ENCODE peak calls at places on chromosomes 2 and 18, in eight cellular contexts. B, N, A, P, O, Y, I and U are unnamed samples.

GRCh38 chr2:105737980-105738657 is 6.6 kb upstream of the NCK2 start:
- DNase-seq in B (no peak), N (no peak), A (no peak), P (no peak), O (peak; percentile 18), Y (no peak), I (no peak), U (no peak)

GRCh38 chr2:226772389-226773179 is 27.0 kb downstream of the IRS1 start:
- DNase-seq in B (peak; percentile 64), N (no peak), A (no peak), P (peak; percentile 53), O (peak; percentile 36), Y (peak; percentile 88), I (no peak), U (no peak)

GRCh38 chr18:32158108-32158624 is 31.7 kb upstream of the MEP1B start:
- DNase-seq in B (peak; percentile 75), N (peak; percentile 87), A (peak; percentile 77), P (peak; percentile 92), O (peak; percentile 90), Y (peak; percentile 85), I (no peak), U (peak; percentile 69)

GRCh38 chr2:46669996-46670793 is 190.8 kb downstream of the TMEM247 start:
- DNase-seq in B (no peak), N (no peak), A (peak; percentile 68), P (peak; percentile 70), O (peak; percentile 51), Y (no peak), I (no peak), U (no peak)

GRCh38 chr2:209547726-209548125 is 123.9 kb downstream of the MAP2 start:
- DNase-seq in B (no peak), N (no peak), A (no peak), P (no peak), O (no peak), Y (no peak), I (no peak), U (no peak)

GRCh38 chr2:126825306-126825705 is 73.4 kb upstream of the TEX51 start:
- DNase-seq in B (no peak), N (no peak), A (no peak), P (no peak), O (no peak), Y (no peak), I (no peak), U (no peak)

GRCh38 chr18:69616114-69616513 is 215.4 kb downstream of the DOK6 start:
- DNase-seq in B (no peak), N (no peak), A (no peak), P (no peak), O (no peak), Y (no peak), I (no peak), U (no peak)

GRCh38 chr2:163467206-163467605 is 268.6 kb downstream of the FIGN start:
- DNase-seq in B (no peak), N (no peak), A (no peak), P (no peak), O (no peak), Y (no peak), I (no peak), U (no peak)

GRCh38 chr2:19576411-19576810 is 218.0 kb upstream of the OSR1 start:
- DNase-seq in B (no peak), N (no peak), A (no peak), P (no peak), O (no peak), Y (no peak), I (no peak), U (no peak)

GRCh38 chr2:73925853-73926492 is 707 bp upstream of the DGUOK start:
- DNase-seq in B (no peak), N (no peak), A (no peak), P (no peak), O (no peak), Y (peak; percentile 18), I (no peak), U (no peak)

GRCh38 chr2:160345102-160345501 is 145.0 kb upstream of the ITGB6 start:
- DNase-seq in B (no peak), N (no peak), A (no peak), P (no peak), O (no peak), Y (no peak), I (no peak), U (no peak)

GRCh38 chr18:54964741-54965140 is 5.5 kb upstream of the CCDC68 start:
- DNase-seq in B (no peak), N (no peak), A (no peak), P (peak; percentile 72), O (no peak), Y (no peak), I (no peak), U (no peak)

GRCh38 chr2:240513544-240514287 is 44.1 kb downstream of the ANKMY1 start:
- DNase-seq in B (peak; percentile 96), N (peak; percentile 85), A (peak; percentile 89), P (peak; percentile 85), O (peak; percentile 73), Y (peak; percentile 92), I (peak; percentile 52), U (peak; percentile 78)

GRCh38 chr2:127256381-127256780 is 36.3 kb upstream of the CYP27C1 start:
- DNase-seq in B (no peak), N (no peak), A (no peak), P (no peak), O (no peak), Y (no peak), I (no peak), U (no peak)

GRCh38 chr18:32714571-32715148 is 58.2 kb downstream of the KLHL14 start:
- DNase-seq in B (peak; percentile 42), N (no peak), A (peak; percentile 10), P (peak; percentile 70), O (peak; percentile 78), Y (peak; percentile 68), I (no peak), U (peak; percentile 47)

GRCh38 chr18:41989508-41989907 is 34.5 kb downstream of the PIK3C3 start:
- DNase-seq in B (no peak), N (no peak), A (no peak), P (no peak), O (no peak), Y (no peak), I (no peak), U (no peak)
- TF ChIP-seq CTCF in B (no peak), N (no peak), A (no peak), P (no peak), O (no peak), Y (no peak), I (no peak), U (no peak)

GRCh38 chr2:31413876-31414550 is 529 bp downstream of the XDH start:
- DNase-seq in B (no peak), N (no peak), A (no peak), P (no peak), O (no peak), Y (no peak), I (no peak), U (no peak)
- TF ChIP-seq CTCF in B (no peak), N (no peak), A (peak; percentile 57), P (peak; percentile 6), O (no peak), Y (peak; percentile 11), I (no peak), U (peak; percentile 57)

GRCh38 chr2:12498286-12498685 is 218.4 kb upstream of the TRIB2 start:
- DNase-seq in B (no peak), N (no peak), A (no peak), P (no peak), O (no peak), Y (no peak), I (no peak), U (no peak)
- TF ChIP-seq CTCF in B (no peak), N (no peak), A (no peak), P (no peak), O (no peak), Y (no peak), I (no peak), U (no peak)

GRCh38 chr18:79379251-79379905 is 16.4 kb upstream of the NFATC1 start:
- DNase-seq in B (no peak), N (no peak), A (no peak), P (no peak), O (no peak), Y (no peak), I (no peak), U (no peak)
- TF ChIP-seq CTCF in B (no peak), N (no peak), A (no peak), P (no peak), O (no peak), Y (no peak), I (no peak), U (no peak)

DNA sequence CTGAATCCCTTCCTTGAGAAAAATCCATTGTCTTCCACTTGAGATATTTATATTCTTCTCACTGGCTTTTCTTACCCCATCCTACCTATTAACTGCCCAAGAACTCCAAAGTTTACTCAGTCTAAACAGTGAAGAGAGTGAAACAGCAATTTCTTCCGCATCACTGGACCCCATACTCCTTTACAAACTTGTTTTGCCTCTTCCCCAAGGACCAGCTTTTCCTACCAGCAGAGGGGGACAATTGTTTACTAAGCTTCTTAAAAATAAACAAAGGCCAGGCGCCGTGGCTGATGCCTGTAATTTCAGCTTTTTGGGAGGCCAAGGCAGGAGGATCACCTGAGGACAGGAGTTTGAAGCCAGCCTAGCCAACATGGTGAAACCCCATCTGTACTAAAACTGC is 52.0 kb downstream of the LRATD1 start:
- DNase-seq in B (no peak), N (no peak), A (no peak), P (no peak), O (no peak), Y (no peak), I (no peak), U (no peak)
- TF ChIP-seq CTCF in B (no peak), N (no peak), A (no peak), P (no peak), O (no peak), Y (no peak), I (no peak), U (no peak)

DNA sequence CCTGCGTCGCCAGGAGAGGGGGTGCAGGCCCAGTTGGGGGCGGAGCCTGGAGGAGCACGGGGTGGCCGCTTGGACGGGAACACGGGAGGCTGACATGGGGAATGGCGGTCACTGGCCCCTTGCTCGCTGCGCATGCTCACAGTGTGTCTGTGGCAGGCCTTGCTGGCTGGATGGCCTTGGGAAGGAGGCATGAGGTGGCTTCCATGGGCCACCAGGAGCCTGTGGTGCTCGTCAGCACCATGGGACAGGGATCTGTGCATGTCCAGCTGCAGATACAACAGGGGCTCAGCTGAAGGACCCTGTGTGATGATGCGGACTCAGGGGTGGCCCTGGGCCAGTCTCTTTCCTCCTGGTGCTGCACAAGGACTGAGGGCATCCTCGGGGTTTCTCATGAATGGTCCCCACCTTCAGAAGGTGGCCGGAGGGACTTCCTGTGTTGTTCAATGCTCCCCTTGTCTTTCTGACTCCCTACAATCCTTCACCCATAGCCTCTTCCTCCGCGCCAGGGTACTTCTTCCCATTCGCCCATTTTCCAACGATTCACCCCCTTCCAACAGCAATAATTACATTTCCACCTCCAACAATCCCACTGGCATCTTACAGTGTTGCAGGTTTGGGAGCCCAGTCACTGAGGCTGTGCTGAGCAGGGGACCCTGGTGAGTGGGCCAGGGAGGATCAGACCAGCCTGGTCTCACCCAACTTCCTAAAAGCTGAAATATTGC is 3.4 kb upstream of the SP140L start:
- DNase-seq in B (no peak), N (no peak), A (no peak), P (no peak), O (no peak), Y (no peak), I (no peak), U (no peak)
- TF ChIP-seq CTCF in B (peak; percentile 25), N (no peak), A (peak; percentile 61), P (peak; percentile 3), O (no peak), Y (peak; percentile 40), I (no peak), U (no peak)

GRCh38 chr2:100237770-100238169 is 84.5 kb downstream of the LONRF2 start:
- DNase-seq in B (no peak), N (no peak), A (no peak), P (no peak), O (no peak), Y (no peak), I (no peak), U (no peak)
- TF ChIP-seq CTCF in B (no peak), N (no peak), A (no peak), P (no peak), O (no peak), Y (no peak), I (no peak), U (no peak)